ENCODE peak calls at places on chromosomes 5 and 9, in nine cellular contexts. T, A, H, R, L, G, P, E and N are unnamed samples.

GRCh38 chr5:158054073-158054387 is 195.1 kb upstream of the CLINT1 start:
- DNase-seq in T (no peak), A (no peak), H (no peak), R (no peak), L (no peak), G (no peak), P (no peak), E (no peak), N (no peak)

GRCh38 chr9:113380869-113381378 is 4.1 kb upstream of the HDHD3 start:
- DNase-seq in T (no peak), A (no peak), H (no peak), R (no peak), L (no peak), G (no peak), P (no peak), E (no peak), N (peak; percentile 9)

GRCh38 chr9:127253446-127253845 is 11.1 kb upstream of the GARNL3 start:
- DNase-seq in T (no peak), A (no peak), H (no peak), R (no peak), L (no peak), G (no peak), P (no peak), E (no peak), N (no peak)

GRCh38 chr5:125492977-125493376 is 746.5 kb upstream of the ZNF608 start:
- DNase-seq in T (no peak), A (no peak), H (no peak), R (no peak), L (no peak), G (no peak), P (no peak), E (no peak), N (no peak)

GRCh38 chr5:52743970-52744369 is 43.7 kb upstream of the ITGA1 start:
- DNase-seq in T (no peak), A (peak; percentile 73), H (no peak), R (peak; percentile 66), L (peak; percentile 37), G (no peak), P (no peak), E (no peak), N (no peak)

GRCh38 chr9:6226696-6227095 is 11.1 kb downstream of the IL33 start:
- DNase-seq in T (no peak), A (peak; percentile 83), H (peak; percentile 30), R (peak; percentile 44), L (peak; percentile 82), G (peak; percentile 5), P (no peak), E (no peak), N (no peak)

GRCh38 chr5:53099546-53099945 is 10.0 kb downstream of the MOCS2 start:
- DNase-seq in T (no peak), A (no peak), H (no peak), R (peak; percentile 12), L (no peak), G (no peak), P (no peak), E (no peak), N (no peak)

GRCh38 chr5:167731951-167732350 is 559.5 kb upstream of the WWC1 start:
- DNase-seq in T (no peak), A (peak; percentile 59), H (no peak), R (no peak), L (no peak), G (no peak), P (no peak), E (no peak), N (no peak)

GRCh38 chr5:136020383-136021015 is 8.3 kb upstream of the TGFBI start:
- DNase-seq in T (no peak), A (peak; percentile 98), H (no peak), R (peak; percentile 99), L (peak; percentile 100), G (no peak), P (no peak), E (peak; percentile 54), N (no peak)

GRCh38 chr5:165227515-165227914 is 1722.1 kb downstream of the MAT2B start:
- DNase-seq in T (peak; percentile 26), A (no peak), H (peak; percentile 16), R (no peak), L (no peak), G (no peak), P (no peak), E (no peak), N (no peak)

GRCh38 chr5:148708854-148709253 is 54.5 kb upstream of the HTR4 start:
- DNase-seq in T (no peak), A (no peak), H (no peak), R (no peak), L (no peak), G (no peak), P (no peak), E (no peak), N (no peak)

GRCh38 chr9:90998573-90998972 is 197.0 kb downstream of the SYK start:
- DNase-seq in T (no peak), A (no peak), H (no peak), R (no peak), L (peak; percentile 57), G (no peak), P (no peak), E (no peak), N (no peak)

GRCh38 chr5:2892601-2893000 is 141.1 kb upstream of the IRX2 start:
- DNase-seq in T (no peak), A (no peak), H (no peak), R (no peak), L (no peak), G (no peak), P (no peak), E (no peak), N (no peak)

GRCh38 chr5:43482490-43483064 is 1.1 kb downstream of the TMEM267 start:
- DNase-seq in T (no peak), A (peak; percentile 14), H (no peak), R (peak; percentile 28), L (peak; percentile 10), G (no peak), P (no peak), E (no peak), N (no peak)

GRCh38 chr9:133824106-133824801 is 86.1 kb upstream of the SARDH start:
- DNase-seq in T (no peak), A (no peak), H (no peak), R (no peak), L (no peak), G (no peak), P (no peak), E (no peak), N (no peak)

GRCh38 chr9:133823189-133824105 is 85.3 kb upstream of the SARDH start:
- DNase-seq in T (no peak), A (no peak), H (no peak), R (no peak), L (no peak), G (no peak), P (no peak), E (no peak), N (no peak)

GRCh38 chr9:133826289-133827085 is 88.3 kb upstream of the SARDH start:
- DNase-seq in T (no peak), A (no peak), H (no peak), R (peak; percentile 11), L (no peak), G (no peak), P (no peak), E (no peak), N (no peak)

GRCh38 chr9:133824802-133825186 is 86.6 kb upstream of the SARDH start:
- DNase-seq in T (no peak), A (no peak), H (no peak), R (no peak), L (no peak), G (no peak), P (no peak), E (no peak), N (no peak)

GRCh38 chr9:133825555-133826198 is 87.5 kb upstream of the SARDH start:
- DNase-seq in T (no peak), A (peak; percentile 7), H (no peak), R (peak; percentile 90), L (no peak), G (no peak), P (no peak), E (no peak), N (no peak)
- H3K4me1 ChIP-seq in T (no peaks in the 10 kb centered on the region), A (no peaks in the 10 kb centered on the region), H (no peaks in the 10 kb centered on the region), R (peaks cover 14% of the 10 kb centered on the region), L (no peaks in the 10 kb centered on the region), G (no peaks in the 10 kb centered on the region), P (no peaks in the 10 kb centered on the region), E (no peaks in the 10 kb centered on the region), N (no peaks in the 10 kb centered on the region)

DNA sequence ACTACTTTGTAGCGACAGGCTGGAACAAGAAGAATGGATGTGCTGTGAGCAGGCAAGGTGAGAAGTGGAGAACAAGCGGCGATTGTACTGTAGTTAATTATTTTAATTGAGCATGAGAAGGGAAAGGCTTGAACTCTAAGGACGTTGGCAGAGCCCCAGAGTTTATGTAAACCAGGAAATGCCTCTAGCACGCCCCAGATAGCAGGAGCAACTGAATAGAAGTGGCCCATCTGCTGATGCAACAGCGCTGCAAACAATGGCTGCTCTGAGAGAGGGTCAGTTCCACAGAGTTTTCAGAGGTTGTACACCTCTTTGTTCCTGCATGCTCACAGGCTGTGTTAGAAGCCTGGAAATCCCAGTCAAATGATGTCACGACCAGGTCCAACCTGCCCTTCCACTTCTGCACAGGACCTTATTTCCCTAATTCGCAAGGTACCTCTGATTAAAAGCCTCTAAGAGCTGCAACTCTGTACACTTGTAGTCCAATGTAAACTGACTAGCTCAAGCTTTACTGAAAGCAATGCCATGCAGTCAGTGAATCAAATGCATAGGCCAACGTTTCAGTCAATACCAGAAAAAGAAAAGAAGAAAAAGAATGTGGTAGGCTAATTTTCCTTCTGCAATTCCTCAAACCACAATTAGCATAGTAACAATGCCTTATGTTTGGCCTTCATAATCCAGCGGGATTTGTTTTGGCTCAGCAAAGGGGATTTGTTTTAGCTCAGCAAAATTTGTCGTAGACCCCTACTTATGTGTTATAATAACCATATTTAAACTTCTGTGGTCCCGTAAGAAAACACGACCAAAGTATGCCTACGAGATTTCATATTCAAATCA is 119.6 kb upstream of the RETREG1 start:
- DNase-seq in T (peak; percentile 83), A (peak; percentile 73), H (peak; percentile 66), R (peak; percentile 87), L (peak; percentile 95), G (peak; percentile 82), P (no peak), E (peak; percentile 24), N (peak; percentile 69)
- H3K27ac ChIP-seq in T (peak overlapping the region; percentile 85), A (peak overlapping the region; percentile 30), H (peak overlapping the region; percentile 80), R (peak overlapping the region; percentile 88), L (peak overlapping the region; percentile 77), G (peak overlapping the region; percentile 50), P (no peak overlapping the region), E (no peak overlapping the region), N (peak overlapping the region; percentile 77)

DNA sequence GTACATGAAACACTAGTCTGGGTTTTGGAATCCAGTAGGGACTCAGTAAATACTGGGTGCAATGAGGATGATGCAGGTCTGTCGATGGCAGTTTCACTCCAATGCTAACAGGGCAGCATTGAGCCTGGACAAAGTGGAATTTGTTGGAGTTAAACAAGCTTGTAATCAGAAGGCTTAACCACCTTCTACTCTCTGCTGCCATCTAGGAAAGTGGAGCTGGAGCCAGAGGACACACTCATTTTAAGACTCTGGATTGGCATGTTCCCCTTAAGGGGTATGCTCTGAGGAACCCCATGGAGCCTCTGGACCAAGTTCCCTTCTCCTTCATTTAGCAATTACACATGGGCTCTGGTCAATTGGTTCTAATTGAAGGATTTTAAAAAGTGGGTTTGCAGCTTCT is 331.0 kb upstream of the ADAMTSL1 start:
- DNase-seq in T (no peak), A (no peak), H (no peak), R (no peak), L (no peak), G (no peak), P (no peak), E (no peak), N (no peak)
- TF ChIP-seq CTCF in T (no peak), A (no peak), H (no peak), R (peak; percentile 9), L (no peak), G (no peak), P (no peak), E (no peak), N (peak; percentile 25)

GRCh38 chr5:172853355-172853975 is 19.4 kb downstream of the ERGIC1 start:
- DNase-seq in T (no peak), A (no peak), H (no peak), R (peak; percentile 73), L (no peak), G (no peak), P (no peak), E (no peak), N (no peak)
- H3K4me1 ChIP-seq in T (peaks cover 98% of the 10 kb centered on the region), A (peaks cover 32% of the 10 kb centered on the region), H (peaks cover 57% of the 10 kb centered on the region), R (peaks cover 43% of the 10 kb centered on the region), L (peaks cover 21% of the 10 kb centered on the region), G (peaks cover 31% of the 10 kb centered on the region), P (peaks cover 52% of the 10 kb centered on the region), E (peaks cover 9% of the 10 kb centered on the region), N (peaks cover 57% of the 10 kb centered on the region)